ENCODE peak calls at places on chromosomes 1 and 21, in ten cellular contexts. One of them, this sample, is unnamed.

GRCh38 chr21:26972131-26972707 is 5.3 kb upstream of the ADAMTS5 start:
- DNase-seq in lower leg skin: no peak
- DNase-seq in OCI-LY7: no peak
- DNase-seq in fibroblast of villous mesenchyme: no peak
- DNase-seq in sigmoid colon: no peak
- DNase-seq in CD8-positive, alpha-beta T cell: no peak
- DNase-seq in lung: no peak
- DNase-seq in neural crest cell: no peak
- DNase-seq in fibroblast of mammary gland: no peak
- DNase-seq in PC-3: no peak
- DNase-seq in this sample: no peak

GRCh38 chr21:42330380-42331336 is 15.4 kb upstream of the TFF3 start:
- DNase-seq in lower leg skin: peak; percentile 45
- DNase-seq in fibroblast of mammary gland: no peak
- DNase-seq in PC-3: no peak
- DNase-seq in neural crest cell: no peak
- DNase-seq in fibroblast of villous mesenchyme: no peak
- DNase-seq in OCI-LY7: no peak
- DNase-seq in CD8-positive, alpha-beta T cell: no peak
- DNase-seq in sigmoid colon: no peak
- DNase-seq in lung: no peak
- DNase-seq in this sample: peak; percentile 34

GRCh38 chr1:6128276-6129081 is 51.6 kb downstream of the CHD5 start:
- DNase-seq in sigmoid colon: peak; percentile 53
- DNase-seq in neural crest cell: no peak
- DNase-seq in fibroblast of villous mesenchyme: no peak
- DNase-seq in fibroblast of mammary gland: no peak
- DNase-seq in lower leg skin: no peak
- DNase-seq in CD8-positive, alpha-beta T cell: no peak
- DNase-seq in lung: no peak
- DNase-seq in PC-3: no peak
- DNase-seq in OCI-LY7: no peak
- DNase-seq in this sample: no peak

GRCh38 chr21:39077816-39078215 is 105.4 kb downstream of the PSMG1 start:
- DNase-seq in lung: no peak
- DNase-seq in fibroblast of villous mesenchyme: peak; percentile 76
- DNase-seq in fibroblast of mammary gland: no peak
- DNase-seq in OCI-LY7: no peak
- DNase-seq in PC-3: no peak
- DNase-seq in CD8-positive, alpha-beta T cell: no peak
- DNase-seq in neural crest cell: no peak
- DNase-seq in sigmoid colon: no peak
- DNase-seq in lower leg skin: no peak
- DNase-seq in this sample: no peak

GRCh38 chr1:27600500-27601175 is 3.3 kb downstream of the AHDC1 start:
- DNase-seq in OCI-LY7: peak; percentile 62
- DNase-seq in lung: no peak
- DNase-seq in sigmoid colon: no peak
- DNase-seq in neural crest cell: no peak
- DNase-seq in fibroblast of villous mesenchyme: no peak
- DNase-seq in CD8-positive, alpha-beta T cell: no peak
- DNase-seq in lower leg skin: no peak
- DNase-seq in fibroblast of mammary gland: no peak
- DNase-seq in PC-3: no peak
- DNase-seq in this sample: no peak

GRCh38 chr21:25329227-25329626 is 278.1 kb downstream of the MRPL39 start:
- DNase-seq in fibroblast of mammary gland: peak; percentile 93
- DNase-seq in fibroblast of villous mesenchyme: peak; percentile 48
- DNase-seq in PC-3: peak; percentile 91
- DNase-seq in neural crest cell: no peak
- DNase-seq in OCI-LY7: no peak
- DNase-seq in lung: no peak
- DNase-seq in sigmoid colon: no peak
- DNase-seq in lower leg skin: no peak
- DNase-seq in CD8-positive, alpha-beta T cell: no peak
- DNase-seq in this sample: no peak

GRCh38 chr1:184753608-184754478 is 815 bp downstream of the EDEM3 start:
- DNase-seq in OCI-LY7: peak; percentile 57
- DNase-seq in PC-3: peak; percentile 1
- DNase-seq in lower leg skin: peak; percentile 88
- DNase-seq in neural crest cell: no peak
- DNase-seq in lung: no peak
- DNase-seq in fibroblast of villous mesenchyme: peak; percentile 58
- DNase-seq in CD8-positive, alpha-beta T cell: peak; percentile 29
- DNase-seq in sigmoid colon: peak; percentile 73
- DNase-seq in fibroblast of mammary gland: peak; percentile 26
- DNase-seq in this sample: no peak

GRCh38 chr1:167564592-167564991 is 11.0 kb upstream of the CREG1 start:
- DNase-seq in CD8-positive, alpha-beta T cell: no peak
- DNase-seq in lung: peak; percentile 59
- DNase-seq in OCI-LY7: peak; percentile 44
- DNase-seq in sigmoid colon: no peak
- DNase-seq in neural crest cell: no peak
- DNase-seq in fibroblast of mammary gland: no peak
- DNase-seq in lower leg skin: no peak
- DNase-seq in fibroblast of villous mesenchyme: no peak
- DNase-seq in PC-3: peak; percentile 47
- DNase-seq in this sample: no peak

GRCh38 chr21:21096956-21097355 is 98.7 kb downstream of the NCAM2 start:
- DNase-seq in sigmoid colon: no peak
- DNase-seq in lung: no peak
- DNase-seq in neural crest cell: no peak
- DNase-seq in fibroblast of mammary gland: no peak
- DNase-seq in fibroblast of villous mesenchyme: no peak
- DNase-seq in lower leg skin: no peak
- DNase-seq in OCI-LY7: no peak
- DNase-seq in PC-3: peak; percentile 2
- DNase-seq in CD8-positive, alpha-beta T cell: no peak
- DNase-seq in this sample: peak; percentile 80

GRCh38 chr1:227299238-227299637 is 19.1 kb downstream of the CDC42BPA start:
- DNase-seq in PC-3: peak; percentile 49
- DNase-seq in sigmoid colon: no peak
- DNase-seq in lower leg skin: no peak
- DNase-seq in fibroblast of villous mesenchyme: peak; percentile 70
- DNase-seq in fibroblast of mammary gland: peak; percentile 34
- DNase-seq in CD8-positive, alpha-beta T cell: no peak
- DNase-seq in lung: no peak
- DNase-seq in OCI-LY7: no peak
- DNase-seq in neural crest cell: no peak
- DNase-seq in this sample: no peak

GRCh38 chr1:36781098-36781497 is 253.2 kb downstream of the GRIK3 start:
- DNase-seq in PC-3: no peak
- DNase-seq in lung: no peak
- DNase-seq in fibroblast of villous mesenchyme: no peak
- DNase-seq in CD8-positive, alpha-beta T cell: no peak
- DNase-seq in lower leg skin: no peak
- DNase-seq in neural crest cell: no peak
- DNase-seq in OCI-LY7: no peak
- DNase-seq in sigmoid colon: no peak
- DNase-seq in fibroblast of mammary gland: no peak
- DNase-seq in this sample: no peak

GRCh38 chr1:31421404-31422040 is 8.5 kb downstream of the SERINC2 start:
- DNase-seq in PC-3: peak; percentile 33
- DNase-seq in lung: no peak
- DNase-seq in sigmoid colon: no peak
- DNase-seq in lower leg skin: no peak
- DNase-seq in CD8-positive, alpha-beta T cell: no peak
- DNase-seq in fibroblast of villous mesenchyme: peak; percentile 53
- DNase-seq in neural crest cell: peak; percentile 34
- DNase-seq in fibroblast of mammary gland: no peak
- DNase-seq in OCI-LY7: peak; percentile 64
- DNase-seq in this sample: no peak

GRCh38 chr1:238672262-238672661 is 714.1 kb upstream of the CHRM3 start:
- DNase-seq in OCI-LY7: no peak
- DNase-seq in PC-3: no peak
- DNase-seq in lower leg skin: no peak
- DNase-seq in sigmoid colon: no peak
- DNase-seq in fibroblast of villous mesenchyme: no peak
- DNase-seq in neural crest cell: no peak
- DNase-seq in CD8-positive, alpha-beta T cell: no peak
- DNase-seq in lung: no peak
- DNase-seq in fibroblast of mammary gland: no peak
- DNase-seq in this sample: no peak

GRCh38 chr1:56064705-56065104 is 514.7 kb downstream of the PLPP3 start:
- DNase-seq in fibroblast of villous mesenchyme: peak; percentile 93
- DNase-seq in sigmoid colon: no peak
- DNase-seq in OCI-LY7: no peak
- DNase-seq in CD8-positive, alpha-beta T cell: no peak
- DNase-seq in lung: no peak
- DNase-seq in neural crest cell: no peak
- DNase-seq in fibroblast of mammary gland: peak; percentile 58
- DNase-seq in PC-3: peak; percentile 92
- DNase-seq in lower leg skin: no peak
- DNase-seq in this sample: no peak

GRCh38 chr1:245432221-245432620 is 277.4 kb downstream of the KIF26B start:
- DNase-seq in OCI-LY7: no peak
- DNase-seq in fibroblast of mammary gland: no peak
- DNase-seq in lung: no peak
- DNase-seq in CD8-positive, alpha-beta T cell: no peak
- DNase-seq in sigmoid colon: no peak
- DNase-seq in neural crest cell: no peak
- DNase-seq in PC-3: no peak
- DNase-seq in fibroblast of villous mesenchyme: no peak
- DNase-seq in lower leg skin: no peak
- DNase-seq in this sample: no peak

GRCh38 chr1:245436407-245436806 is 281.6 kb downstream of the KIF26B start:
- DNase-seq in fibroblast of mammary gland: no peak
- DNase-seq in PC-3: no peak
- DNase-seq in lung: no peak
- DNase-seq in sigmoid colon: no peak
- DNase-seq in lower leg skin: no peak
- DNase-seq in neural crest cell: no peak
- DNase-seq in CD8-positive, alpha-beta T cell: no peak
- DNase-seq in fibroblast of villous mesenchyme: no peak
- DNase-seq in OCI-LY7: no peak
- DNase-seq in this sample: no peak

GRCh38 chr1:245431706-245432105 is 276.9 kb downstream of the KIF26B start:
- DNase-seq in fibroblast of mammary gland: no peak
- DNase-seq in lung: no peak
- DNase-seq in lower leg skin: no peak
- DNase-seq in sigmoid colon: no peak
- DNase-seq in fibroblast of villous mesenchyme: no peak
- DNase-seq in CD8-positive, alpha-beta T cell: no peak
- DNase-seq in neural crest cell: no peak
- DNase-seq in OCI-LY7: no peak
- DNase-seq in PC-3: no peak
- DNase-seq in this sample: no peak

GRCh38 chr1:245437401-245437800 is 282.6 kb downstream of the KIF26B start:
- DNase-seq in fibroblast of mammary gland: no peak
- DNase-seq in CD8-positive, alpha-beta T cell: no peak
- DNase-seq in neural crest cell: no peak
- DNase-seq in lung: no peak
- DNase-seq in PC-3: no peak
- DNase-seq in OCI-LY7: no peak
- DNase-seq in sigmoid colon: no peak
- DNase-seq in fibroblast of villous mesenchyme: no peak
- DNase-seq in lower leg skin: no peak
- DNase-seq in this sample: no peak

DNA sequence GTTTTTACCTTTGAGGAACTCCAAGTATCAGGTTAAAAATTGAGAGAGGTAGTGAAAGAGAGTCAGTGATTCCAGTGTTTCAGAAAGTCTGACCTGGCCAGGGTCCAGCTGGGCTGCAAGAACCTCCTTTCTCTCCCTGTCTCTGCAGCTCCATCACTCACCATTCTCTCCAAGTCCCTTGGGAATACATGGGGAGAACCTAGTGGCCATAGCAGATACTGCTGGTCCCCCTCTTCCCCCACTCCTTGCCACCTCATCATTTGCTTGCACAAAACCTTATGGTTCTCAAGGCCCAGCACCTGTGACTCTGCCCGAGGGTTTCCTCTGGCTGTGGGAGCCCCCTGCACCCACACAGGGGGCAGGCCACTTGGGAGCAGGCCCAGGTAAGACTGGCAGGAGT is 279.5 kb downstream of the KIF26B start:
- DNase-seq in CD8-positive, alpha-beta T cell: no peak
- DNase-seq in OCI-LY7: no peak
- DNase-seq in fibroblast of mammary gland: peak; percentile 4
- DNase-seq in lower leg skin: no peak
- DNase-seq in fibroblast of villous mesenchyme: no peak
- DNase-seq in lung: no peak
- DNase-seq in neural crest cell: no peak
- DNase-seq in sigmoid colon: no peak
- DNase-seq in PC-3: no peak
- DNase-seq in this sample: no peak
- TF ChIP-seq CTCF in CD8-positive, alpha-beta T cell: no peak
- TF ChIP-seq CTCF in OCI-LY7: no peak
- TF ChIP-seq CTCF in fibroblast of mammary gland: no peak
- TF ChIP-seq CTCF in lower leg skin: no peak
- TF ChIP-seq CTCF in fibroblast of villous mesenchyme: no peak
- TF ChIP-seq CTCF in lung: no peak
- TF ChIP-seq CTCF in neural crest cell: no peak
- TF ChIP-seq CTCF in sigmoid colon: no peak
- TF ChIP-seq CTCF in PC-3: peak; percentile 11
- TF ChIP-seq CTCF in this sample: no peak

GRCh38 chr1:154765970-154766369 is 104.1 kb downstream of the KCNN3 start:
- DNase-seq in PC-3: peak; percentile 66
- DNase-seq in OCI-LY7: peak; percentile 25
- DNase-seq in neural crest cell: no peak
- DNase-seq in sigmoid colon: peak; percentile 46
- DNase-seq in lung: no peak
- DNase-seq in lower leg skin: peak; percentile 43
- DNase-seq in fibroblast of villous mesenchyme: peak; percentile 30
- DNase-seq in fibroblast of mammary gland: peak; percentile 31
- DNase-seq in CD8-positive, alpha-beta T cell: no peak
- DNase-seq in this sample: peak; percentile 21
- TF ChIP-seq CTCF in PC-3: peak; percentile 66
- TF ChIP-seq CTCF in OCI-LY7: peak; percentile 64
- TF ChIP-seq CTCF in neural crest cell: peak; percentile 55
- TF ChIP-seq CTCF in sigmoid colon: no peak
- TF ChIP-seq CTCF in lung: no peak
- TF ChIP-seq CTCF in lower leg skin: no peak
- TF ChIP-seq CTCF in fibroblast of villous mesenchyme: peak; percentile 55
- TF ChIP-seq CTCF in fibroblast of mammary gland: peak; percentile 45
- TF ChIP-seq CTCF in CD8-positive, alpha-beta T cell: no peak
- TF ChIP-seq CTCF in this sample: peak; percentile 51

GRCh38 chr1:70112838-70113237 is 92.5 kb downstream of the LRRC40 start:
- DNase-seq in OCI-LY7: no peak
- DNase-seq in sigmoid colon: no peak
- DNase-seq in fibroblast of mammary gland: no peak
- DNase-seq in fibroblast of villous mesenchyme: no peak
- DNase-seq in CD8-positive, alpha-beta T cell: no peak
- DNase-seq in lower leg skin: no peak
- DNase-seq in lung: no peak
- DNase-seq in neural crest cell: no peak
- DNase-seq in PC-3: no peak
- DNase-seq in this sample: no peak
- TF ChIP-seq CTCF in OCI-LY7: peak; percentile 68
- TF ChIP-seq CTCF in sigmoid colon: no peak
- TF ChIP-seq CTCF in fibroblast of mammary gland: peak; percentile 4
- TF ChIP-seq CTCF in fibroblast of villous mesenchyme: peak; percentile 16
- TF ChIP-seq CTCF in CD8-positive, alpha-beta T cell: no peak
- TF ChIP-seq CTCF in lower leg skin: no peak
- TF ChIP-seq CTCF in lung: no peak
- TF ChIP-seq CTCF in neural crest cell: no peak
- TF ChIP-seq CTCF in PC-3: peak; percentile 51
- TF ChIP-seq CTCF in this sample: peak; percentile 14

DNA sequence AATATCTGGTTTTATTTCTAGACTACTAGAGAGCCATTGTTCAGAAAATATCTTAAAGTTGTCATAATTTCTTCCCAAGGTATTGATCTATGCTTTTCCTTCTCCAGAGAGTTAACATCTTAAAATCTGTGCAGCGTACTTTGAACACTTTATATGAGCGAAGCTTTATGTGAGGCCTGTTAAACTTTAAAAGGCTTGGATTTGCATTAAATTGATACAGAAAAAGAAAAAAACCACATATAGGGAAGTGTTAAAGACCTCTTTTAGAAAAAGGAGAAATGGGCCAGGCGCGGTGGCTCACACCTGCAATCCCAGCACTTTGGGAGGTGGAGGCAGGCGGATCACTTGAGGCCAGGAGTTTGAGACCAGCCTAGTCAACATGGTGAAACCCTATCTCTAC is 59.2 kb upstream of the MORC3 start:
- DNase-seq in sigmoid colon: no peak
- DNase-seq in neural crest cell: no peak
- DNase-seq in fibroblast of mammary gland: no peak
- DNase-seq in PC-3: no peak
- DNase-seq in lung: no peak
- DNase-seq in OCI-LY7: peak; percentile 34
- DNase-seq in lower leg skin: no peak
- DNase-seq in CD8-positive, alpha-beta T cell: no peak
- DNase-seq in fibroblast of villous mesenchyme: no peak
- DNase-seq in this sample: no peak
- TF ChIP-seq CTCF in sigmoid colon: no peak
- TF ChIP-seq CTCF in neural crest cell: peak; percentile 17
- TF ChIP-seq CTCF in fibroblast of mammary gland: no peak
- TF ChIP-seq CTCF in PC-3: peak; percentile 6
- TF ChIP-seq CTCF in lung: no peak
- TF ChIP-seq CTCF in OCI-LY7: peak; percentile 46
- TF ChIP-seq CTCF in lower leg skin: no peak
- TF ChIP-seq CTCF in CD8-positive, alpha-beta T cell: peak; percentile 29
- TF ChIP-seq CTCF in fibroblast of villous mesenchyme: no peak
- TF ChIP-seq CTCF in this sample: no peak